ENCODE peak calls at places on chromosomes 16 and 17, in six cellular contexts. B is GM19239, Q is HT1080, N is NCI-H1048, T is trophoblast cell, A is T follicular helper cell. X is an unnamed sample.

GRCh38 chr17:50169121-50169764 is 3.4 kb downstream of the SGCA start:
- DNase-seq in A (peak), B (no peak), T (no peak), Q (peak), N (peak), X (peak)

GRCh38 chr17:16374129-16374528 is 6.8 kb upstream of the UBB start:
- DNase-seq in B (no peak), N (no peak), Q (peak), T (no peak), A (no peak), X (no peak)

GRCh38 chr17:65463242-65463641 is 98.2 kb downstream of the AXIN2 start:
- DNase-seq in A (no peak), N (no peak), B (no peak), Q (no peak), T (peak), X (no peak)

GRCh38 chr17:1169471-1169908 is 10.3 kb downstream of the ABR start:
- DNase-seq in B (no peak), T (no peak), N (no peak), A (no peak), Q (no peak), X (no peak)

GRCh38 chr17:62017496-62017895 is 47.6 kb downstream of the MED13 start:
- DNase-seq in A (no peak), B (no peak), N (no peak), Q (no peak), T (no peak), X (no peak)

GRCh38 chr17:19346351-19347255 is 15.9 kb downstream of the B9D1 start:
- DNase-seq in T (no peak), B (no peak), A (no peak), Q (peak), N (no peak), X (no peak)

GRCh38 chr17:41585301-41585700 is 1.4 kb downstream of the KRT14 start:
- DNase-seq in B (no peak), N (no peak), Q (no peak), T (no peak), A (no peak), X (no peak)

GRCh38 chr16:85523602-85524364 is 89.3 kb upstream of the GSE1 start:
- DNase-seq in Q (peak), A (no peak), T (peak), N (no peak), B (no peak), X (no peak)

GRCh38 chr17:5580367-5580766 is 3.9 kb downstream of the NLRP1 start:
- DNase-seq in N (no peak), Q (no peak), B (no peak), T (peak), A (no peak), X (no peak)

GRCh38 chr17:19533036-19533717 is 477 bp upstream of the SLC47A1 start:
- DNase-seq in B (no peak), Q (no peak), N (no peak), T (no peak), A (no peak), X (no peak)

GRCh38 chr17:79986441-79987186 is 49.1 kb downstream of the TBC1D16 start:
- DNase-seq in N (no peak), B (no peak), Q (no peak), T (no peak), A (no peak), X (no peak)

GRCh38 chr16:88337021-88337420 is 45.7 kb upstream of the ZNF469 start:
- DNase-seq in T (no peak), N (no peak), B (no peak), Q (peak), A (no peak), X (no peak)

X was measured in 8988T.